ENCODE peak calls at places on chromosomes 7 and 10, in seven cellular contexts. V is neural crest cell, R is foreskin fibroblast, M is OCI-LY7, D is HFFc6, I is lower leg skin, K is brain microvascular endothelial cell. Y is an unnamed sample.

GRCh38 chr7:130925136-130925794 is 191.3 kb upstream of the KLF14 start:
- DNase-seq in V (no peak), R (no peak), M (no peak), D (no peak), I (no peak), K (no peak), Y (no peak)

GRCh38 chr10:18240185-18240882 is 100.1 kb downstream of the CACNB2 start:
- DNase-seq in V (no peak), R (peak), M (no peak), D (no peak), I (no peak), K (no peak), Y (no peak)

GRCh38 chr10:52256832-52257691 is 57.0 kb upstream of the DKK1 start:
- DNase-seq in V (no peak), R (no peak), M (no peak), D (no peak), I (no peak), K (no peak), Y (peak)

GRCh38 chr10:12782537-12782936 is 219.0 kb downstream of the CCDC3 start:
- DNase-seq in V (peak), R (no peak), M (peak), D (no peak), I (no peak), K (peak), Y (peak)

GRCh38 chr7:141737118-141737835 is 881 bp upstream of the SSBP1 start:
- DNase-seq in V (no peak), R (peak), M (peak), D (no peak), I (no peak), K (no peak), Y (peak)

GRCh38 chr7:111730476-111731300 is 168.4 kb upstream of the IMMP2L start:
- DNase-seq in V (no peak), R (peak), M (peak), D (peak), I (no peak), K (no peak), Y (peak)

GRCh38 chr7:130669051-130669700 is 628 bp upstream of the COPG2 start:
- DNase-seq in V (no peak), R (peak), M (peak), D (no peak), I (no peak), K (peak), Y (no peak)

GRCh38 chr10:79445217-79445707 is at the start of gene ZCCHC24:
- DNase-seq in V (peak), R (no peak), M (peak), D (peak), I (peak), K (no peak), Y (peak)

GRCh38 chr10:11253397-11254002 is 235.8 kb downstream of the CELF2 start:
- DNase-seq in V (no peak), R (no peak), M (no peak), D (no peak), I (no peak), K (no peak), Y (no peak)

GRCh38 chr7:464177-464711 is 55.4 kb downstream of the PDGFA start:
- DNase-seq in V (no peak), R (peak), M (no peak), D (no peak), I (peak), K (no peak), Y (no peak)

GRCh38 chr7:41013117-41013516 is 689.8 kb downstream of the INHBA start:
- DNase-seq in V (no peak), R (no peak), M (no peak), D (no peak), I (no peak), K (no peak), Y (no peak)

GRCh38 chr10:126199221-126199998 is 188.9 kb downstream of the ADAM12 start:
- DNase-seq in V (no peak), R (peak), M (no peak), D (peak), I (no peak), K (peak), Y (no peak)

GRCh38 chr7:7474436-7474835 is 61.2 kb downstream of the COL28A1 start:
- DNase-seq in V (no peak), R (no peak), M (no peak), D (no peak), I (no peak), K (no peak), Y (no peak)

GRCh38 chr7:106057962-106058901 is 53.9 kb downstream of the SYPL1 start:
- DNase-seq in V (peak), R (peak), M (peak), D (no peak), I (peak), K (no peak), Y (peak)

GRCh38 chr7:12769464-12769863 is 82.0 kb downstream of the ARL4A start:
- DNase-seq in V (no peak), R (peak), M (no peak), D (peak), I (no peak), K (no peak), Y (no peak)

GRCh38 chr10:91090761-91091529 is 129.5 kb upstream of the PCGF5 start:
- DNase-seq in V (no peak), R (peak), M (no peak), D (peak), I (no peak), K (peak), Y (peak)

GRCh38 chr10:110279062-110279986 is 25.4 kb downstream of the SMNDC1 start:
- DNase-seq in V (peak), R (peak), M (peak), D (peak), I (no peak), K (peak), Y (peak)

GRCh38 chr10:97566338-97566986 is 6.1 kb upstream of the ANKRD2 start:
- DNase-seq in V (no peak), R (no peak), M (no peak), D (no peak), I (no peak), K (no peak), Y (no peak)

GRCh38 chr10:96470108-96470743 is 43.5 kb downstream of the TLL2 start:
- DNase-seq in V (peak), R (peak), M (peak), D (peak), I (no peak), K (peak), Y (peak)

GRCh38 chr10:124745678-124746077 is 1.5 kb upstream of the FAM53B start:
- DNase-seq in V (no peak), R (peak), M (peak), D (peak), I (no peak), K (peak), Y (no peak)

GRCh38 chr10:86968271-86968993 is at the start of gene ADIRF:
- DNase-seq in V (no peak), R (peak), M (no peak), D (no peak), I (peak), K (no peak), Y (peak)

GRCh38 chr7:131859162-131859821 is 302.9 kb upstream of the PODXL start:
- DNase-seq in V (peak), R (peak), M (peak), D (peak), I (peak), K (peak), Y (peak)

GRCh38 chr7:130970696-130971095 is 236.7 kb upstream of the KLF14 start:
- DNase-seq in V (no peak), R (peak), M (no peak), D (no peak), I (no peak), K (no peak), Y (no peak)

GRCh38 chr7:24304494-24305095 is 20.6 kb downstream of the NPY start:
- DNase-seq in V (no peak), R (no peak), M (no peak), D (no peak), I (no peak), K (no peak), Y (no peak)

GRCh38 chr7:150307129-150307528 is 16.0 kb upstream of the LRRC61 start:
- DNase-seq in V (no peak), R (no peak), M (no peak), D (no peak), I (no peak), K (no peak), Y (no peak)

GRCh38 chr10:126186746-126187145 is 201.5 kb downstream of the ADAM12 start:
- DNase-seq in V (no peak), R (peak), M (no peak), D (no peak), I (no peak), K (no peak), Y (no peak)

GRCh38 chr10:106830466-106830865 is 334.0 kb downstream of the SORCS1 start:
- DNase-seq in V (no peak), R (no peak), M (no peak), D (no peak), I (no peak), K (no peak), Y (no peak)

GRCh38 chr7:25597881-25598456 is 369.7 kb upstream of the NPVF start:
- DNase-seq in V (no peak), R (no peak), M (no peak), D (no peak), I (no peak), K (no peak), Y (no peak)

GRCh38 chr7:50472427-50472826 is 22.3 kb upstream of the FIGNL1 start:
- DNase-seq in V (no peak), R (no peak), M (no peak), D (no peak), I (peak), K (no peak), Y (no peak)

GRCh38 chr7:106775552-106775936 is 89.5 kb upstream of the PIK3CG start:
- DNase-seq in V (no peak), R (peak), M (no peak), D (peak), I (no peak), K (peak), Y (no peak)

GRCh38 chr7:143210541-143210940 is 11.3 kb upstream of the TAS2R40 start:
- DNase-seq in V (no peak), R (peak), M (no peak), D (no peak), I (no peak), K (no peak), Y (no peak)

GRCh38 chr7:79823246-79823951 is 311.2 kb upstream of the GNAI1 start:
- DNase-seq in V (no peak), R (peak), M (no peak), D (no peak), I (no peak), K (no peak), Y (no peak)

GRCh38 chr10:30359373-30360206 is 10.5 kb upstream of the MTPAP start:
- DNase-seq in V (peak), R (peak), M (peak), D (peak), I (peak), K (peak), Y (peak)

GRCh38 chr10:5861269-5862031 is 28.2 kb downstream of the ANKRD16 start:
- DNase-seq in V (no peak), R (peak), M (no peak), D (peak), I (no peak), K (peak), Y (no peak)

GRCh38 chr7:25567430-25567829 is 339.1 kb upstream of the NPVF start:
- DNase-seq in V (no peak), R (no peak), M (no peak), D (no peak), I (no peak), K (no peak), Y (no peak)

GRCh38 chr10:100340948-100341847 is 5.8 kb upstream of the SCD start:
- DNase-seq in V (no peak), R (peak), M (no peak), D (no peak), I (no peak), K (no peak), Y (no peak)

GRCh38 chr7:76383089-76383944 is 24.5 kb upstream of the YWHAG start:
- DNase-seq in V (no peak), R (no peak), M (no peak), D (no peak), I (no peak), K (no peak), Y (no peak)

GRCh38 chr7:115782716-115783460 is 247.7 kb downstream of the TFEC start:
- DNase-seq in V (no peak), R (peak), M (no peak), D (no peak), I (no peak), K (no peak), Y (no peak)

GRCh38 chr7:149884016-149884415 is 10.2 kb downstream of the ATP6V0E2 start:
- DNase-seq in V (no peak), R (no peak), M (no peak), D (no peak), I (no peak), K (no peak), Y (no peak)

GRCh38 chr10:97539523-97540200 is 32.9 kb upstream of the ANKRD2 start:
- DNase-seq in V (no peak), R (peak), M (no peak), D (peak), I (no peak), K (peak), Y (no peak)

GRCh38 chr10:133105686-133106390 is 18.1 kb downstream of the ADGRA1 start:
- DNase-seq in V (no peak), R (no peak), M (no peak), D (no peak), I (no peak), K (no peak), Y (no peak)

GRCh38 chr10:133104972-133105495 is 17.3 kb downstream of the ADGRA1 start:
- DNase-seq in V (no peak), R (no peak), M (no peak), D (no peak), I (no peak), K (no peak), Y (no peak)

GRCh38 chr10:133102415-133103095 is 14.8 kb downstream of the ADGRA1 start:
- DNase-seq in V (no peak), R (no peak), M (no peak), D (no peak), I (no peak), K (no peak), Y (no peak)

GRCh38 chr10:133103311-133103910 is 15.7 kb downstream of the ADGRA1 start:
- DNase-seq in V (no peak), R (no peak), M (no peak), D (no peak), I (no peak), K (no peak), Y (no peak)

GRCh38 chr10:133104076-133104965 is 16.6 kb downstream of the ADGRA1 start:
- DNase-seq in V (no peak), R (no peak), M (no peak), D (no peak), I (no peak), K (no peak), Y (no peak)
- TF ChIP-seq CTCF in V (no peak), R (no peak), M (no peak), D (no peak), I (no peak), K (no peak), Y (no peak)

DNA sequence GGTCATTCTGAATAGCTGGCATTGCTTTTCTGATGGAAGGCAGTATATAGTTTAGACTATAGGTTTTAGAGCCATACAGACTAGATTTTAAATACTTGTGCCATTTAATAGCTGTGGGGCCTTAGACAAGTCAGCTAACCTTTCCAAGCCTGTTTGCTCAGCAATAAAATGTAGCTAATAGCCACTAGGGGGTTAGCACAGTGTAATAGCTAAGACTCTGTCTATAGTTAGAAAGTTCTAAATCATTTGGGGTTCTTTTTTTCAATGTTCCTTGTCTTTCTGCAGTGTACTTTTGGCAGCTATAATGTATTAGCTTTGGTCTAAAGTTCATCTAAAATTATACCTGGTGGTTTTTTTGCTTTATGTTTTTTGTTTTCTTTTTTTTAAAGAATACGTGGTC is 7.5 kb upstream of the KIFBP start:
- DNase-seq in V (no peak), R (no peak), M (peak), D (peak), I (no peak), K (no peak), Y (no peak)
- TF ChIP-seq CTCF in V (peak), R (peak), M (peak), D (peak), I (no peak), K (peak), Y (no peak)

GRCh38 chr10:101442456-101442800 is 88.5 kb downstream of the BTRC start:
- DNase-seq in V (no peak), R (no peak), M (no peak), D (no peak), I (no peak), K (no peak), Y (no peak)
- TF ChIP-seq CTCF in V (peak), R (no peak), M (peak), D (peak), I (no peak), K (no peak), Y (no peak)

DNA sequence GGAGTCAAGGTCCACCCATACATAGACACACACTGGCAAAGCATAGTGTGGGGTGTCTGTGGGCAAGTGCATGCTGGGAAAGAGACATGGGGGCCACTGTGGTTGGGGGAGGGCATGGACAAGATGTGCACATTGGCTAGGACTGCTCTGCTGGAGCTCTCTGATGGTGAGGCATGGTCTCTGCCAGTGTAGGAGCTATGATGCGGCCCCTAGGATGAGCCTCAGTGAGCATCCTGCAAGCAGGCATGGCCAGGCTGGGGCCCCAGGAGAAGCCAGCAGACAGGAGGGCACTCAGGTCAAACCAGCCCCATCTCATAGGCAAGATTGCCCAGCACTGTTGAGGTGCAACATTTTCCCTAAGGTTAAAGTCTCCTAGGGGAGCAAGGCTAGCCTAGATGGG is 489.4 kb downstream of the DNAJB9 start:
- DNase-seq in V (no peak), R (no peak), M (no peak), D (no peak), I (no peak), K (no peak), Y (no peak)
- TF ChIP-seq CTCF in V (no peak), R (no peak), M (no peak), D (no peak), I (no peak), K (no peak), Y (no peak)